ENCODE peak calls at places on chromosomes 1 and 21, in six cellular contexts. I is GM12891, A is HepG2, G is K562, B is GM12878, F is H1. T is an unnamed sample.

GRCh38 chr1:77010937-77011336 is 143.7 kb downstream of the ST6GALNAC5 start:
- DNase-seq in F (no peak), G (no peak), A (no peak), B (no peak), I (no peak), T (no peak)

GRCh38 chr21:28196981-28197380 is 795.7 kb downstream of the LTN1 start:
- DNase-seq in G (no peak), A (no peak), F (no peak), B (no peak), I (no peak), T (no peak)

GRCh38 chr21:42279341-42279871 is 35.8 kb downstream of the TFF3 start:
- DNase-seq in B (no peak), A (no peak), F (no peak), G (no peak), I (no peak), T (no peak)

GRCh38 chr1:161139765-161140164 is 7.3 kb upstream of the DEDD start:
- DNase-seq in F (no peak), B (no peak), G (peak; percentile 68), I (no peak), A (peak; percentile 56), T (no peak)

GRCh38 chr1:112508242-112509004 is at the start of gene WNT2B:
- DNase-seq in I (peak; percentile 75), B (no peak), F (peak; percentile 88), G (peak; percentile 30), A (peak; percentile 6), T (peak; percentile 66)

GRCh38 chr1:189619682-189620332 is 857.9 kb downstream of the BRINP3 start:
- DNase-seq in G (peak; percentile 1), F (no peak), A (peak; percentile 15), I (no peak), B (no peak), T (no peak)

GRCh38 chr21:45858180-45858579 is 123.4 kb upstream of the COL6A1 start:
- DNase-seq in F (peak; percentile 17), B (no peak), A (no peak), G (no peak), I (no peak), T (no peak)

GRCh38 chr1:16167331-16168143 is 11.7 kb upstream of the EPHA2 start:
- DNase-seq in F (peak; percentile 91), A (no peak), I (peak; percentile 88), G (peak; percentile 85), B (no peak), T (peak; percentile 76)

GRCh38 chr1:228414511-228415211 is 2.0 kb downstream of the TRIM17 start:
- DNase-seq in B (no peak), A (no peak), G (no peak), I (no peak), F (no peak), T (no peak)

GRCh38 chr21:42941696-42942085 is 16.3 kb upstream of the ERVH48-1 start:
- DNase-seq in B (no peak), F (no peak), A (no peak), I (no peak), G (no peak), T (no peak)

GRCh38 chr1:223611939-223612338 is 53.6 kb downstream of the CAPN8 start:
- DNase-seq in I (no peak), B (no peak), F (no peak), G (no peak), A (no peak), T (no peak)

GRCh38 chr1:169044296-169044695 is 62.2 kb upstream of the ATP1B1 start:
- DNase-seq in F (no peak), B (peak; percentile 76), I (no peak), A (no peak), G (no peak), T (no peak)

GRCh38 chr1:150072959-150073358 is 5.4 kb downstream of the VPS45 start:
- DNase-seq in F (no peak), I (no peak), A (no peak), G (no peak), B (no peak), T (no peak)

GRCh38 chr1:240099329-240099728 is 7.6 kb downstream of the FMN2 start:
- DNase-seq in F (no peak), I (no peak), B (no peak), G (no peak), A (no peak), T (no peak)

GRCh38 chr1:2966435-2966834 is 54.8 kb upstream of the ACTRT2 start:
- DNase-seq in A (no peak), F (no peak), G (no peak), I (no peak), B (no peak), T (no peak)

GRCh38 chr1:170471310-170471839 is 60.6 kb upstream of the GORAB start:
- DNase-seq in I (no peak), G (no peak), B (no peak), F (no peak), A (no peak), T (no peak)

GRCh38 chr1:232381676-232382075 is 248.3 kb downstream of the SIPA1L2 start:
- DNase-seq in F (no peak), I (no peak), B (no peak), A (no peak), G (no peak), T (no peak)

GRCh38 chr1:161816201-161816600 is 50.1 kb downstream of the ATF6 start:
- DNase-seq in G (no peak), A (peak; percentile 29), B (no peak), F (no peak), I (no peak), T (no peak)

GRCh38 chr1:166988976-166989515 is at the start of gene MAEL:
- DNase-seq in F (no peak), B (no peak), A (no peak), G (peak; percentile 11), I (no peak), T (no peak)

GRCh38 chr1:21834666-21835065 is 22.6 kb downstream of the LDLRAD2 start:
- DNase-seq in A (no peak), I (no peak), B (no peak), F (no peak), G (no peak), T (no peak)

GRCh38 chr21:41758550-41758949 is 8.3 kb downstream of the RIPK4 start:
- DNase-seq in B (no peak), F (no peak), A (no peak), I (no peak), G (no peak), T (no peak)

DNA sequence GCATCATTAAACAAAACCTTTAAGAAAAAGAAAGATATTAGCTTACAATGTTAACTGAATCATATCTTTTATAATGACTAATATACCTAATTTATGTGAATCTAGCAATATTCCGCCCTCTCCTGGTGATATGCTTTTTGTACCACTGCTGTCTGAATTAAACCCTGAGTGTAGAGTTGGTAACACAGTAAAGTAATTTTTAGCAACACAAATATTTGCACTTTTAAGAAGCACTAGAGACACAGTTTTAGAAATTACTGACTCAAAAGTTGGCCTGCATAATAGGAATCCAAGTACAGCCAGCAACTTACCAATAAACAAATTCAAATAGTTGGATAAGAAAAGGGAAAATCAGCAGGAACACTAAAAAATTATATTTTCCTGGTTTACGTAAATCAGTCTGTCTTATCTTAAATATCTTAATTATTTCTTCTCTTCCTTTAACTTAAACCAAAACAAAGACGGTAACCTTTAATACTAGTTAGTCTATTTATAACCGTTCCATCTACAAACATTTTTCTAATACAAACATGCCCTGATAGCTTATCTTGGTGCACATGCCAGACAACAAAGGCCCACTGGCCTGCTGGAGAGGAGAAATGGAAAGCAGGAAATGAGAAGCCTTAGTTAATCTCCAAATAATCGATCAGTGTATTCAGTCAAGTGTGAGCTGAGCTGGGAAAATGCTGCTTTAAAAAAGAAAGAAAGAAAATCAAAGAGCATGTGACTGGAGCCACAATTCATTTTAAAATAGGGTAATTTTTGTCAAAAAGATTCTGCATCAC is 246.0 kb downstream of the RERE start:
- DNase-seq in F (no peak), A (peak; percentile 88), G (peak; percentile 21), B (no peak), I (no peak), T (no peak)
- TF ChIP-seq POLR2AphosphoS5 in F (no peak), A (no peak), G (no peak), B (no peak), I (no peak), T (no peak)

GRCh38 chr1:92441316-92442311 is 45.1 kb downstream of the GFI1 start:
- DNase-seq in F (peak; percentile 78), B (no peak), A (peak; percentile 96), G (peak; percentile 28), I (no peak), T (no peak)
- TF ChIP-seq TAF1 in F (no peak), B (no peak), A (peak; percentile 88), G (no peak), I (no peak), T (no peak)

GRCh38 chr1:109083923-109084322 is 6.6 kb upstream of the TMEM167B start:
- DNase-seq in F (no peak), G (peak; percentile 49), B (no peak), A (peak; percentile 82), I (no peak), T (no peak)

GRCh38 chr1:109083495-109083894 is 7.1 kb upstream of the TMEM167B start:
- DNase-seq in G (no peak), A (no peak), B (no peak), I (no peak), F (no peak), T (no peak)

GRCh38 chr1:109079240-109079622 is 3.4 kb upstream of the TAF13 start:
- DNase-seq in G (no peak), A (no peak), F (no peak), B (no peak), I (no peak), T (no peak)

GRCh38 chr1:109078317-109078716 is 2.5 kb upstream of the TAF13 start:
- DNase-seq in G (no peak), A (no peak), F (no peak), I (no peak), B (no peak), T (no peak)

GRCh38 chr1:109080441-109081082 is 4.8 kb upstream of the TAF13 start:
- DNase-seq in A (no peak), I (no peak), F (no peak), B (no peak), G (no peak), T (no peak)
- TF ChIP-seq POLR2A in A (no peak), I (no peak), F (no peak), B (no peak), G (no peak), T (no peak)

GRCh38 chr1:203536981-203537455 is 43.1 kb downstream of the OPTC start:
- DNase-seq in F (no peak), A (peak; percentile 58), I (no peak), B (no peak), G (no peak), T (no peak)

GRCh38 chr1:203534012-203534411 is 40.1 kb downstream of the OPTC start:
- DNase-seq in I (no peak), A (no peak), B (no peak), F (no peak), G (no peak), T (no peak)

GRCh38 chr1:203537806-203538464 is 44.0 kb downstream of the OPTC start:
- DNase-seq in F (no peak), I (no peak), G (no peak), A (peak; percentile 73), B (no peak), T (no peak)

GRCh38 chr1:203536575-203536974 is 42.6 kb downstream of the OPTC start:
- DNase-seq in B (no peak), G (no peak), I (no peak), F (no peak), A (no peak), T (no peak)

DNA sequence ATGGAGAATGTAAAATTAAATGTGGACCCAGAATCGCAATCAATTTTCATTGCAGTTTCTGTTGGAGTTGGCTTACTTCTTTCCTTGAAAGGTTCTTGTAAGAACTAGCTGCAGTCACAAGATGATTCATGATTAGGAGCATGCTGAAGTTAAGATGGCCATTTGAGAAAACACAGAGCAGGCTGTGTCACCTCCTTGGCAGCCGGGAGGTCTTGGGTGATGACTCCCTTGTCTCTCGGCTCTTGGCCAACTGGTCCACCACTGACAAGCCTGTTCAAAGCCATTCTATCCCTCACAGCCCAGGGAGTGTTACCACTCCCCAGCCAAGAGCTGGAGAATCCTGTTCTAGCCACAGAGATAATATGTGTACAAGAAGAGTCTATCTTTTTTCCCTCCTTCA is 40.6 kb downstream of the OPTC start:
- DNase-seq in G (no peak), A (no peak), B (no peak), I (no peak), F (no peak), T (no peak)
- TF ChIP-seq POLR2AphosphoS5 in G (no peak), A (no peak), B (no peak), I (no peak), F (no peak), T (no peak)